ENCODE peak calls at places on chromosomes 5 and 9, in seven cellular contexts. One of them, this sample, is unnamed.
A peak's percentile ranks its signal among the peaks of the same experiment; 100 is the strongest.

GRCh38 chr9:3181049-3181953 is 337.4 kb upstream of the PUM3 start:
- DNase-seq in Peyer's patch: peak; percentile 45
- DNase-seq in WERI-Rb-1: peak; percentile 62
- DNase-seq in uterus: no peak
- DNase-seq in right lobe of liver: peak; percentile 42
- DNase-seq in tibial artery: no peak
- DNase-seq in PC-9: no peak
- DNase-seq in this sample: no peak

GRCh38 chr5:119630752-119631440 is 1.5 kb downstream of the FAM170A start:
- DNase-seq in Peyer's patch: no peak
- DNase-seq in WERI-Rb-1: no peak
- DNase-seq in uterus: no peak
- DNase-seq in right lobe of liver: no peak
- DNase-seq in tibial artery: no peak
- DNase-seq in PC-9: no peak
- DNase-seq in this sample: no peak

GRCh38 chr5:132469380-132470372 is 20.9 kb downstream of the IRF1 start:
- DNase-seq in Peyer's patch: peak; percentile 22
- DNase-seq in WERI-Rb-1: no peak
- DNase-seq in uterus: peak; percentile 20
- DNase-seq in right lobe of liver: no peak
- DNase-seq in tibial artery: peak; percentile 44
- DNase-seq in PC-9: no peak
- DNase-seq in this sample: no peak

GRCh38 chr5:58872670-58873273 is 289.9 kb downstream of the RAB3C start:
- DNase-seq in Peyer's patch: no peak
- DNase-seq in WERI-Rb-1: no peak
- DNase-seq in uterus: no peak
- DNase-seq in right lobe of liver: no peak
- DNase-seq in tibial artery: no peak
- DNase-seq in PC-9: no peak
- DNase-seq in this sample: no peak

GRCh38 chr9:114484854-114485443 is 20.3 kb downstream of the WHRN start:
- DNase-seq in Peyer's patch: no peak
- DNase-seq in WERI-Rb-1: no peak
- DNase-seq in uterus: no peak
- DNase-seq in right lobe of liver: no peak
- DNase-seq in tibial artery: no peak
- DNase-seq in PC-9: peak; percentile 90
- DNase-seq in this sample: no peak

GRCh38 chr9:121499427-121500164 is at the start of gene GGTA1:
- DNase-seq in Peyer's patch: peak; percentile 67
- DNase-seq in WERI-Rb-1: peak; percentile 61
- DNase-seq in uterus: peak; percentile 51
- DNase-seq in right lobe of liver: peak; percentile 71
- DNase-seq in tibial artery: peak; percentile 80
- DNase-seq in PC-9: no peak
- DNase-seq in this sample: no peak

GRCh38 chr5:140569197-140569596 is 4.6 kb downstream of the SLC35A4 start:
- DNase-seq in Peyer's patch: no peak
- DNase-seq in WERI-Rb-1: no peak
- DNase-seq in uterus: no peak
- DNase-seq in right lobe of liver: no peak
- DNase-seq in tibial artery: no peak
- DNase-seq in PC-9: no peak
- DNase-seq in this sample: no peak

GRCh38 chr9:130451509-130452388 is 7.0 kb downstream of the ASS1 start:
- DNase-seq in Peyer's patch: peak; percentile 91
- DNase-seq in WERI-Rb-1: peak; percentile 74
- DNase-seq in uterus: peak; percentile 93
- DNase-seq in right lobe of liver: peak; percentile 85
- DNase-seq in tibial artery: peak; percentile 91
- DNase-seq in PC-9: peak; percentile 69
- DNase-seq in this sample: peak; percentile 68

GRCh38 chr5:73947876-73948275 is 321.9 kb downstream of the ARHGEF28 start:
- DNase-seq in Peyer's patch: no peak
- DNase-seq in WERI-Rb-1: no peak
- DNase-seq in uterus: no peak
- DNase-seq in right lobe of liver: no peak
- DNase-seq in tibial artery: no peak
- DNase-seq in PC-9: no peak
- DNase-seq in this sample: no peak

GRCh38 chr9:26685857-26686256 is 206.7 kb downstream of the CAAP1 start:
- DNase-seq in Peyer's patch: no peak
- DNase-seq in WERI-Rb-1: no peak
- DNase-seq in uterus: no peak
- DNase-seq in right lobe of liver: no peak
- DNase-seq in tibial artery: no peak
- DNase-seq in PC-9: no peak
- DNase-seq in this sample: peak; percentile 1

GRCh38 chr9:14326264-14326826 is 12.4 kb upstream of the NFIB start:
- DNase-seq in Peyer's patch: no peak
- DNase-seq in WERI-Rb-1: no peak
- DNase-seq in uterus: no peak
- DNase-seq in right lobe of liver: no peak
- DNase-seq in tibial artery: no peak
- DNase-seq in PC-9: peak; percentile 93
- DNase-seq in this sample: no peak

GRCh38 chr9:87662808-87663528 is 63.0 kb upstream of the CTSL start:
- DNase-seq in Peyer's patch: peak; percentile 87
- DNase-seq in WERI-Rb-1: peak; percentile 87
- DNase-seq in uterus: peak; percentile 73
- DNase-seq in right lobe of liver: peak; percentile 83
- DNase-seq in tibial artery: peak; percentile 72
- DNase-seq in PC-9: peak; percentile 78
- DNase-seq in this sample: no peak

GRCh38 chr9:7676757-7677156 is 122.8 kb downstream of the DMAC1 start:
- DNase-seq in Peyer's patch: no peak
- DNase-seq in WERI-Rb-1: no peak
- DNase-seq in uterus: no peak
- DNase-seq in right lobe of liver: no peak
- DNase-seq in tibial artery: no peak
- DNase-seq in PC-9: no peak
- DNase-seq in this sample: no peak

GRCh38 chr5:180590543-180591248 is 603 bp downstream of the SCGB3A1 start:
- DNase-seq in Peyer's patch: no peak
- DNase-seq in WERI-Rb-1: no peak
- DNase-seq in uterus: no peak
- DNase-seq in right lobe of liver: peak; percentile 21
- DNase-seq in tibial artery: no peak
- DNase-seq in PC-9: no peak
- DNase-seq in this sample: no peak
- H3K4me3 ChIP-seq in Peyer's patch: no peak overlapping the region
- H3K4me3 ChIP-seq in WERI-Rb-1: peak overlapping the region; percentile 43
- H3K4me3 ChIP-seq in uterus: no peak overlapping the region
- H3K4me3 ChIP-seq in right lobe of liver: no peak overlapping the region
- H3K4me3 ChIP-seq in tibial artery: no peak overlapping the region
- H3K4me3 ChIP-seq in PC-9: no peak overlapping the region
- H3K4me3 ChIP-seq in this sample: no peak overlapping the region

DNA sequence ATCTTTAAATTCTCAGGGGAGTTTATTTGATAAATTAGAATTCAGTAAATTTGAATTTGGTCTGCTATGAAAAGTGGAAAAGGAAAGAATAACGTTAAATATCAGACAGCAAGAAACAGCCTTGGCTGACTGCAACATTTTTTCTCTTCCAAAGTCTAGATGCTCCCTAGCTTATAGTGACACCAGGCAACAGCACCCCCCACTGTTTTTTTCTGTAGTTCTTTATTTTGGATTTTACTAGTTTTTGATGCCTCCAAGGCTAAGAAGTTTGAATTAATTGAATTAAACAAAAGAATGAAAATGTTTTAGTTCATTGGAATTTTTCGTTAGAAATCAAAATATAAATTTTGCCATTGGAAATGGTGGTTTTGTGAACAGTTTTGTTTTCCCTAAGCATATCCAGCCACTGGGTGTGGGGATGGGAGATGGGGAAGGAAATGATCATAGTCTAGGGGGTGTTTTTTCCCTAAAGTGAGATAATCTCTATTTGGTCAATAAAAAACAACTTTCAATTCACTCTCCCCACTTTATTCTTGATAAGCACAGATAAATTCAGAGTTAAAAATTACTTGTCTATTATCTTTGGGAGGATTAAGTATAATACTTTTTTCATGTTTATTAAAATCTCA is 199.3 kb upstream of the CD180 start:
- DNase-seq in Peyer's patch: no peak
- DNase-seq in WERI-Rb-1: no peak
- DNase-seq in uterus: no peak
- DNase-seq in right lobe of liver: no peak
- DNase-seq in tibial artery: no peak
- DNase-seq in PC-9: no peak
- DNase-seq in this sample: no peak
- TF ChIP-seq CTCF in Peyer's patch: no peak
- TF ChIP-seq CTCF in WERI-Rb-1: no peak
- TF ChIP-seq CTCF in uterus: no peak
- TF ChIP-seq CTCF in right lobe of liver: peak; percentile 41
- TF ChIP-seq CTCF in tibial artery: no peak
- TF ChIP-seq CTCF in PC-9: no peak
- TF ChIP-seq CTCF in this sample: peak; percentile 21

DNA sequence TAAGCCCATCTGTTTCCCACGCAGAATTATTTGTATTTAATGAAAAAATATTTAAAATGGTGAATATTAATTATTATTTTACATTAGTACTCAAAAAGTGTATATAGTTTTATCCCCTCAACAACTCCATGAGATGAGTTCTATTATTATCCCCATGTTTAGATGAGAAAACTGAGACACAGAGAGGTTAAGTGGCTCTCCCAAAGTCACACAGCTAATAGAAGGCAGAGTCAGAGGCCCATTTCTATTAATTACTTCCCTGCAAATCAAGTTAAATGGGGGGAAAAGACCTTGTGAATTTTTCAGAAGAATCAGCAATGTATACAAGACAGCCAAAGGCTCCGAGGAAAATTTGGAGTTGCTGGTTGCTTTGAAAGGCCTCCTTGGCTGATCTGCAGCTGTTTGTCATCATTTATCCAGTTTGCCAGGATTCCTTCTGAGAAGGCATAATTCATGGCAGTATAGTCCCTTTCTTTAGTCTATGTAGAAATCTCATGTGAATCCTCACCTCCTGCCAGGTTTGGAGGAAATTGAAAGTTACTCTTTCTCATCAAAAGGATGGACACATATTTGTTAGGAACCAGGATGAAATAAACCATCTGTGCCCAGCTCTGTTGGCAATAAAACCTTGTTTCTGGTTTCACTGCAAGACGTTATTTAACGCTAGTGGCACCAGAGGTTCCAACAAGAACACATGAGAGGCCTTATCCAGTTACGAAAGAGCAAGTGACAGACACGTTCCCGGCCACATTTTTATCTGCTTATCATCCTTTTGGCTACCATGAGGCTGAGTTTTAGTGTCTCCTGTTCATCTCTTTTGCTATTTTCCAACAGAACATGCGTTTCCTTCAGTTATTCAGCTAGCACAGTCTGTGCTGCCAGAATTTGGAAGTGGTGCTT is 631 bp downstream of the FYB1 start:
- DNase-seq in Peyer's patch: no peak
- DNase-seq in WERI-Rb-1: no peak
- DNase-seq in uterus: peak; percentile 56
- DNase-seq in right lobe of liver: no peak
- DNase-seq in tibial artery: no peak
- DNase-seq in PC-9: no peak
- DNase-seq in this sample: no peak
- H3K4me3 ChIP-seq in Peyer's patch: no peak overlapping the region
- H3K4me3 ChIP-seq in WERI-Rb-1: no peak overlapping the region
- H3K4me3 ChIP-seq in uterus: peak overlapping the region; percentile 11
- H3K4me3 ChIP-seq in right lobe of liver: no peak overlapping the region
- H3K4me3 ChIP-seq in tibial artery: peak overlapping the region; percentile 24
- H3K4me3 ChIP-seq in PC-9: peak overlapping the region; percentile 32
- H3K4me3 ChIP-seq in this sample: no peak overlapping the region

GRCh38 chr5:168881427-168882149 is 302.4 kb upstream of the PANK3 start:
- DNase-seq in Peyer's patch: no peak
- DNase-seq in WERI-Rb-1: peak; percentile 39
- DNase-seq in uterus: no peak
- DNase-seq in right lobe of liver: no peak
- DNase-seq in tibial artery: no peak
- DNase-seq in PC-9: no peak
- DNase-seq in this sample: peak; percentile 6
- TF ChIP-seq CTCF in Peyer's patch: no peak
- TF ChIP-seq CTCF in WERI-Rb-1: peak; percentile 10
- TF ChIP-seq CTCF in uterus: no peak
- TF ChIP-seq CTCF in right lobe of liver: no peak
- TF ChIP-seq CTCF in tibial artery: no peak
- TF ChIP-seq CTCF in PC-9: no peak
- TF ChIP-seq CTCF in this sample: no peak

DNA sequence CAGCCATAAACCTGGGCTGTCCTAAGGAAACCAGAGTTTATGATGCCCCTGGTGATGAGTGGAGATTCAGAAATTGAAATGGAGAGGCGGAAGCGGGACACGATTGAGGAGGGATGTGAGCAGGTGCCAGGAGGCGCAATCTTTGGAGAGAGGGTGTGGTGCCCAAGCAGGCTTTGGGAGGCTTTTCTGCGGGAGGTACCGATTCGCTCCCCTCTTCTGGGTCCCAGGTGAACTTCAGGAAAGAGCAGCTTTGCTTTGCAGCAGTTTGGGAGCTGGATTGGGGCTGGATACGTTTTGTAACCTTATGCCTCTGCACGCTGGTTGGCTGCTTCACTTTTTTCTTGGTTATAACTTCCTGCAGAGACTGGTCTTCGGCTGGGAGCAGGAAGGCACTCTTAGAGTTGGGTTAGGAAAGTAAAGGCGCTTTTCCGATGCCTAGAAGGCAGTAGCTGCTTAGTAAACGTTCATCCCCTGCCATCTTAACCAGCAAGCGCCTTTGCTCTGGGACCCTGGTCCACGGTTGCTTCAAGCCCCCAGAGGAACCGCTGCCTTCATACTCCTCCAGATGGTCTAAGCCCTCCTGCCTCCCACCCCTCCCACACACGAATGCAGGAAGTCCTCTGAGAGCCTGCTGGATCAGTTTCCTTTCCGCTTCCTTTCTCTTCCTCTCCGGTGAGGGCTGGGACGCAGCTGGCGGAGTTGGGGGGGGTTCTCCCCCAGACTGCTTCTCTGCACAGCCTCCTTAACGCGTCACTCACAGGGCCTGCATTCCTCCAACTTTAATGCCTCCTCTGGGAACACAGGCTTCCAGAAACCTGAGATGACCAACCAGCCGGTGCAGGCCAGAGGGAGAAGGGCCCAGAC is 15.2 kb upstream of the NEK6 start:
- DNase-seq in Peyer's patch: no peak
- DNase-seq in WERI-Rb-1: no peak
- DNase-seq in uterus: peak; percentile 45
- DNase-seq in right lobe of liver: no peak
- DNase-seq in tibial artery: peak; percentile 64
- DNase-seq in PC-9: no peak
- DNase-seq in this sample: no peak
- H3K4me3 ChIP-seq in Peyer's patch: no peak overlapping the region
- H3K4me3 ChIP-seq in WERI-Rb-1: no peak overlapping the region
- H3K4me3 ChIP-seq in uterus: peak overlapping the region; percentile 19
- H3K4me3 ChIP-seq in right lobe of liver: no peak overlapping the region
- H3K4me3 ChIP-seq in tibial artery: peak overlapping the region; percentile 23
- H3K4me3 ChIP-seq in PC-9: no peak overlapping the region
- H3K4me3 ChIP-seq in this sample: no peak overlapping the region

GRCh38 chr9:90890146-90890545 is 88.5 kb downstream of the SYK start:
- DNase-seq in Peyer's patch: no peak
- DNase-seq in WERI-Rb-1: no peak
- DNase-seq in uterus: no peak
- DNase-seq in right lobe of liver: no peak
- DNase-seq in tibial artery: no peak
- DNase-seq in PC-9: no peak
- DNase-seq in this sample: no peak
- TF ChIP-seq CTCF in Peyer's patch: no peak
- TF ChIP-seq CTCF in WERI-Rb-1: peak; percentile 25
- TF ChIP-seq CTCF in uterus: no peak
- TF ChIP-seq CTCF in right lobe of liver: no peak
- TF ChIP-seq CTCF in tibial artery: no peak
- TF ChIP-seq CTCF in PC-9: no peak
- TF ChIP-seq CTCF in this sample: no peak

GRCh38 chr5:35924122-35924949 is 14.1 kb downstream of the CAPSL start:
- DNase-seq in Peyer's patch: no peak
- DNase-seq in WERI-Rb-1: no peak
- DNase-seq in uterus: no peak
- DNase-seq in right lobe of liver: no peak
- DNase-seq in tibial artery: no peak
- DNase-seq in PC-9: no peak
- DNase-seq in this sample: no peak
- H3K4me3 ChIP-seq in Peyer's patch: no peak overlapping the region
- H3K4me3 ChIP-seq in WERI-Rb-1: no peak overlapping the region
- H3K4me3 ChIP-seq in uterus: peak overlapping the region; percentile 15
- H3K4me3 ChIP-seq in right lobe of liver: no peak overlapping the region
- H3K4me3 ChIP-seq in tibial artery: no peak overlapping the region
- H3K4me3 ChIP-seq in PC-9: no peak overlapping the region
- H3K4me3 ChIP-seq in this sample: no peak overlapping the region

This sample was measured in epithelial cell of proximal tubule.